ENCODE peak calls at places on chromosomes 6 and 20, in ten cellular contexts. P is BJ; K is AG09309; Q is tibial artery; J is suprapubic skin; Y is GM23248; G is AG04450; S is CD4-positive, CD25-positive, alpha-beta regulatory T cell; O is effector memory CD4-positive, alpha-beta T cell; N is fibroblast of the aortic adventitia. M is an unnamed sample.

GRCh38 chr6:104344223-104344622 is 515.5 kb downstream of the HACE1 start:
- DNase-seq in P (no peak), K (no peak), Q (no peak), J (no peak), Y (no peak), G (no peak), S (no peak), O (no peak), N (no peak), M (no peak)

GRCh38 chr20:19658137-19658536 is 99.9 kb upstream of the RIN2 start:
- DNase-seq in P (no peak), K (no peak), Q (peak), J (no peak), Y (no peak), G (no peak), S (no peak), O (no peak), N (no peak), M (no peak)

GRCh38 chr6:16358531-16359138 is 120.2 kb downstream of the GMPR start:
- DNase-seq in P (no peak), K (no peak), Q (no peak), J (no peak), Y (no peak), G (no peak), S (no peak), O (no peak), N (no peak), M (no peak)

GRCh38 chr20:61761453-61762207 is 304.1 kb downstream of the TAF4 start:
- DNase-seq in P (no peak), K (no peak), Q (no peak), J (peak), Y (no peak), G (no peak), S (no peak), O (no peak), N (no peak), M (no peak)

GRCh38 chr20:8723296-8723695 is 345.6 kb upstream of the PLCB4 start:
- DNase-seq in P (no peak), K (no peak), Q (no peak), J (no peak), Y (no peak), G (no peak), S (no peak), O (no peak), N (no peak), M (no peak)

GRCh38 chr20:62940875-62941274 is 2.9 kb downstream of the GID8 start:
- DNase-seq in P (no peak), K (no peak), Q (no peak), J (no peak), Y (no peak), G (no peak), S (no peak), O (no peak), N (no peak), M (no peak)

GRCh38 chr20:57246008-57246407 is 20.4 kb downstream of the BMP7 start:
- DNase-seq in P (no peak), K (no peak), Q (no peak), J (no peak), Y (no peak), G (no peak), S (no peak), O (no peak), N (no peak), M (no peak)

GRCh38 chr6:77573843-77574242 is 79.0 kb upstream of the MEI4 start:
- DNase-seq in P (no peak), K (no peak), Q (no peak), J (no peak), Y (no peak), G (no peak), S (no peak), O (no peak), N (no peak), M (no peak)

GRCh38 chr6:20340459-20340858 is 61.2 kb upstream of the E2F3 start:
- DNase-seq in P (no peak), K (no peak), Q (no peak), J (no peak), Y (no peak), G (no peak), S (no peak), O (no peak), N (no peak), M (no peak)

GRCh38 chr6:36346486-36346885 is 9.8 kb upstream of the BNIP5 start:
- DNase-seq in P (no peak), K (no peak), Q (no peak), J (no peak), Y (no peak), G (no peak), S (no peak), O (no peak), N (no peak), M (no peak)

GRCh38 chr6:1686117-1687098 is 76.7 kb downstream of the FOXC1 start:
- DNase-seq in P (peak), K (peak), Q (peak), J (no peak), Y (peak), G (peak), S (no peak), O (no peak), N (peak), M (peak)

GRCh38 chr20:10721112-10721896 is 47.5 kb upstream of the JAG1 start:
- DNase-seq in P (no peak), K (no peak), Q (no peak), J (no peak), Y (no peak), G (no peak), S (no peak), O (no peak), N (no peak), M (no peak)

GRCh38 chr20:40669692-40670091 is 19.3 kb downstream of the MAFB start:
- DNase-seq in P (no peak), K (no peak), Q (no peak), J (no peak), Y (no peak), G (no peak), S (no peak), O (no peak), N (no peak), M (no peak)

DNA sequence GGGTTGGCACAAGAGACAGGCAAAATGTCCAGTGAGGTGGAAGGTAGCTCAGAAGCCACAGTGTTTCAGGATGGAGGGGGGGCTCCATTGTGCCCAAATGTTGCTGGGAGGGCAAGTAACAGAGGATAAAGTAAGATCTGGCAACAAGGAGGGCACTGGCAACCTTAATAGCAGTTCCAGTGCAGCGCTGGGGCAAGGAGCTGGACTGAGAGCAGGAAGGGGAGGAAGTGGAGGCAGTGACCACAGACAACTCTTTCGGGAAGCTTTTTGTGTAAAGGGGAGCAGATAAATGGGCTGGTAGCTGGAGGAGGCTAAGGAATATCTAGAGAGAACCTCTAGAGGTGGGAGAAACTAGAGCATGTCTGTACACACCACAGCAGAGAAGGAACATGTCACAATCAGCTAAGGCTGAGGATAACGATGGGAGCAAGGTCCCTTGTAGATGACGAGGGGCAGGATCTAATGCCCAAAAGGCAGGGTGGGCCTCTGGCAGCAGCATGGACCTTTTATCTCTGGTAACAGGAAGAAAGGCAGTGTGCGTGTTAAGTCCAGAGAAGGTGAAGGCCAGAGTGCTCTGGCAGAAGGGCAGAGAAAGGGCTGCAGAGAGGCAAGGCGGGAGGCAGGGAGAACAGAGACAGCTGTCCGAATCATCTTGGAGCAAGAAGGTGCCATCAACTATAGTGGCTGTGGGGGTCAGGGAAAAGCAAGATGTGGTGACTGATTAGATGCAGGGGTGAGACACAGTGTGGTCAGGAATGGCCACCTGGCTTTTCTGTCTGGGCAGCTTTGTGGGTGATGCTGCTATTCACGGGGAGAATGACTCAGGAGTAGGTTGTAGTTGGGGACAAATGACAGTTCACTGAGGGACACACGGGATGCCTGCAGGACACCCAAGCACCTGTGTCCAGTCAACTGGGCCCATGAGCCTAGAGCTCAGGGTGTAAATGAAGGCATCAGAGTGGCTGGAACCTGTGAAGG is 17.4 kb downstream of the TMEM242 start:
- DNase-seq in P (no peak), K (no peak), Q (no peak), J (no peak), Y (no peak), G (no peak), S (no peak), O (no peak), N (no peak), M (no peak)
- H3K4me3 ChIP-seq in P (no peak), K (no peak), Q (no peak), J (peak), Y (no peak), G (no peak), S (no peak), O (no peak), N (no peak), M (no peak)

GRCh38 chr6:145801021-145801420 is 13.6 kb downstream of the FBXO30 start:
- DNase-seq in P (no peak), K (no peak), Q (no peak), J (no peak), Y (no peak), G (no peak), S (no peak), O (no peak), N (no peak), M (no peak)

GRCh38 chr6:145802141-145802540 is 12.5 kb downstream of the FBXO30 start:
- DNase-seq in P (no peak), K (no peak), Q (no peak), J (no peak), Y (no peak), G (no peak), S (no peak), O (no peak), N (no peak), M (no peak)

DNA sequence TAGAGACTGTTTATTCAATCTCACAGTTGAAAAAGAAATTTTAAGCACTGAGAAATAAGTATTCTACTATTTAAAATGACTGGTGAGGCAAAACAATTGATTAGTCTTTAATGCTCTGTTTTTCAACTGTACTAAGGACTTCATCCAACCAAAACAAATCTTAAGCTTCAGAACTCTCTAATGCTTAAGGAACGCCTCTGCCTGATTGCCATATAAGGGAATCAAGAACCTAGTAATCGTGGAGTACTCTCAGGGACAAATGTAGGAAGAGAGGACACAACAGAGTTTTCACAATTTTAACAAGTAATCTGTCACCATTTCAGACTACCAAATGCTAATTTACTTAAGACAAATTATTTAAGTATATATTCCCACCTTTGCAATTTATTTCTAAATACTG is 16.1 kb downstream of the FBXO30 start:
- DNase-seq in P (no peak), K (no peak), Q (no peak), J (no peak), Y (no peak), G (no peak), S (no peak), O (no peak), N (peak), M (no peak)
- H3K4me3 ChIP-seq in P (no peak), K (no peak), Q (no peak), J (no peak), Y (no peak), G (no peak), S (no peak), O (no peak), N (no peak), M (no peak)

GRCh38 chr6:133921249-133921859 is 31.7 kb upstream of the TBPL1 start:
- DNase-seq in P (no peak), K (peak), Q (peak), J (peak), Y (peak), G (peak), S (peak), O (peak), N (peak), M (peak)
- H3K4me3 ChIP-seq in P (no peak), K (no peak), Q (no peak), J (no peak), Y (no peak), G (no peak), S (no peak), O (no peak), N (peak), M (no peak)

GRCh38 chr6:152975204-152975915 is 7.5 kb downstream of the FBXO5 start:
- DNase-seq in P (no peak), K (no peak), Q (no peak), J (no peak), Y (no peak), G (no peak), S (peak), O (no peak), N (no peak), M (no peak)

GRCh38 chr6:152980656-152981055 is 2.2 kb downstream of the FBXO5 start:
- DNase-seq in P (no peak), K (no peak), Q (no peak), J (no peak), Y (no peak), G (no peak), S (no peak), O (no peak), N (no peak), M (no peak)

GRCh38 chr6:152979116-152979515 is 3.7 kb downstream of the FBXO5 start:
- DNase-seq in P (no peak), K (no peak), Q (no peak), J (no peak), Y (peak), G (no peak), S (no peak), O (no peak), N (no peak), M (no peak)

GRCh38 chr6:152976749-152977148 is 6.1 kb downstream of the FBXO5 start:
- DNase-seq in P (no peak), K (no peak), Q (no peak), J (no peak), Y (no peak), G (no peak), S (no peak), O (no peak), N (no peak), M (no peak)

GRCh38 chr6:152978058-152978457 is 4.8 kb downstream of the FBXO5 start:
- DNase-seq in P (no peak), K (no peak), Q (no peak), J (no peak), Y (no peak), G (no peak), S (no peak), O (no peak), N (no peak), M (no peak)
- H3K4me3 ChIP-seq in P (no peak), K (no peak), Q (no peak), J (no peak), Y (no peak), G (no peak), S (no peak), O (no peak), N (no peak), M (no peak)

GRCh38 chr6:157645201-157645795 is 177.7 kb upstream of the SNX9 start:
- DNase-seq in P (no peak), K (no peak), Q (no peak), J (no peak), Y (no peak), G (no peak), S (no peak), O (no peak), N (no peak), M (no peak)
- H3K4me3 ChIP-seq in P (no peak), K (no peak), Q (no peak), J (no peak), Y (no peak), G (no peak), S (no peak), O (no peak), N (no peak), M (no peak)

DNA sequence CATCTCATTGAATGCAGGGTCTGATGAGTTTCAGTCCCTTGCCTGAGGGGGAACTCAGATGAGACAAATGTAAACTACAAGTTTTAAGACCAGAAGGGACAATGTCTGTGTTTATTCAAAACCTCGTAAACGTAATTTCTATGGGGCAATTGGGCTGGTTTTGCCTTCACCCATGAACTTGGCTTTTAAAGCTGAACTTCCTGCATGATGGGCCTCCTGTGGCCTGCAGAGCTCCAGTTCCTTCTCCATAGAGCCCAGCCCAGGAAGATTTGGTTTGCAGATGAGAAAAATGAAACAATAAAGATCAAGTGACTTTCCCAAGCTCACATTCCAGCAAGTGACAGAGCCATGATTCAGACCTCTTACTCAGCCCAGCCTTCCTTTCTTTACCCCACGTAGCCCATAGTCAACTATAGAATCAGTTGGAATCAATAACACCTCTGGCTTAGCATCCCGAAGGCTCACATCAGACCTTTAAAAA is 612.3 kb downstream of the UTRN start:
- DNase-seq in P (peak), K (peak), Q (no peak), J (no peak), Y (peak), G (peak), S (no peak), O (no peak), N (peak), M (no peak)
- H3K4me3 ChIP-seq in P (no peak), K (no peak), Q (no peak), J (no peak), Y (peak), G (no peak), S (no peak), O (no peak), N (no peak), M (no peak)

DNA sequence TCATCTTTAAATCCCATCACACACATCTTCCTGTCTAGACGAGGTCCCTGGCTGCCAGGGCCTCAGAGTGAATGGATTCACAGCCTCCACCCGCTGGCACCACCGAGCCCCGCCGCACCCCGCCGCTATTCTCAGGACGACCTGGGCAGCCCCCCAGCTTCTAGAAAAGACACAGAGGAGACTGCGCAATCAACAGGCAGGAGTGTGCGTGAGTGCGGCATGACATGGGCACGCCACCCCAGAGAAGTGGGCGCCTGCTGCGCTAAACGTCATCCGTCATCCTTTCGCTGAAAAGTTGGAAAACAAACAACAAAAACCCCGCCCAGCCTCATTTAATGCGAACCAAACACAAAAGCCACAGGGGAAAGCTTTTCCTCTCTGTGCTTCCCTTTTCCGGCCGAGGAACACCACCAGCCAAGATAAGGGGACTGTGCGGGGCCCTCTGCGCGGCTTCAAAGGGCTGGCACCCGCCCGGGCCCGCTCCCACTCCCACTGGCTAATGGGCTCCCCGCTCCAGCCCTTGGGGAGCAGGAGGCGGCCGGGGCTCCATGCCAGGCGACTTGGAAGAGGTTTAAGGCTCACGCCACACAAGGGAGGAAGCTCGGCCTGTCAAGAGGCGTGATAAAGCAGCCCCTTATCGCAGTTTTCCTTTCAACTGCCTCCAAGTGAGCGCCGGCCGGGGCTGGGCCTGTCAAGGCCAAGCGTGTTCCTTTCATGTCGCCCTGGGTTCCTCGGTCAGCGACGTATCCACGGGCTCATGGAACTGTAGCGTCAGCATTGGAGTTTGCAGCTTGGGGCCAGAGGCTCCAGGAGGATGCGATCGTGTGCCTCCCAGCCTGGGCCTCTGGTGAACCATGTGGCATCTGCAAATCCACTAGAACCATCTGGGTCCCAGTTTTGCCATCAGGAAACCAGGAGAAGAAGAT is 50.1 kb downstream of the NFATC2 start:
- DNase-seq in P (no peak), K (no peak), Q (peak), J (peak), Y (peak), G (no peak), S (no peak), O (no peak), N (peak), M (peak)
- H3K4me3 ChIP-seq in P (no peak), K (no peak), Q (peak), J (peak), Y (peak), G (no peak), S (no peak), O (no peak), N (no peak), M (peak)

M was measured in SK-N-MC.